ENCODE peak calls at places on chromosomes 5 and 9, in ten cellular contexts. D is heart right ventricle, C is psoas muscle, J is mucosa of descending colon, W is suprapubic skin, P is pancreas, Z is heart left ventricle, V is A673, H is breast epithelium, X is endothelial cell of umbilical vein. G is an unnamed sample.

GRCh38 chr5:88140396-88140862 is 128.2 kb downstream of the TMEM161B start:
- DNase-seq in D (no peak), C (no peak), J (no peak), W (no peak), P (no peak), Z (no peak), V (no peak), H (no peak), X (no peak), G (no peak)

GRCh38 chr5:178403956-178404600 is 171.5 kb upstream of the PHYKPL start:
- DNase-seq in D (no peak), C (no peak), J (no peak), W (peak; percentile 58), P (no peak), Z (no peak), V (no peak), H (no peak), X (no peak), G (no peak)

GRCh38 chr5:29697786-29698414 is 1495.6 kb upstream of the CDH6 start:
- DNase-seq in D (no peak), C (no peak), J (no peak), W (no peak), P (no peak), Z (no peak), V (peak; percentile 65), H (no peak), X (no peak), G (no peak)

GRCh38 chr9:126543490-126543889 is 70.2 kb upstream of the LMX1B start:
- DNase-seq in D (no peak), C (no peak), J (no peak), W (no peak), P (no peak), Z (no peak), V (no peak), H (no peak), X (no peak), G (no peak)

GRCh38 chr5:34660444-34660843 is 4.3 kb downstream of the RAI14 start:
- DNase-seq in D (no peak), C (no peak), J (no peak), W (no peak), P (no peak), Z (no peak), V (no peak), H (no peak), X (peak; percentile 84), G (no peak)

GRCh38 chr9:115015018-115015635 is 84.7 kb upstream of the TNFSF8 start:
- DNase-seq in D (no peak), C (no peak), J (peak; percentile 56), W (no peak), P (peak; percentile 23), Z (no peak), V (peak; percentile 86), H (no peak), X (peak; percentile 26), G (no peak)

GRCh38 chr5:173452098-173452497 is 123.9 kb upstream of the STC2 start:
- DNase-seq in D (no peak), C (peak; percentile 74), J (peak; percentile 2), W (no peak), P (no peak), Z (peak; percentile 61), V (no peak), H (no peak), X (no peak), G (no peak)

GRCh38 chr9:120715331-120715924 is 1.2 kb upstream of the MEGF9 start:
- DNase-seq in D (peak; percentile 41), C (peak; percentile 81), J (peak; percentile 42), W (peak; percentile 87), P (no peak), Z (peak; percentile 33), V (no peak), H (no peak), X (peak; percentile 52), G (no peak)

GRCh38 chr9:111483419-111483861 is 743 bp downstream of the ECPAS start:
- DNase-seq in D (peak; percentile 57), C (no peak), J (peak; percentile 56), W (no peak), P (peak; percentile 51), Z (no peak), V (peak; percentile 74), H (no peak), X (no peak), G (peak; percentile 48)

GRCh38 chr5:88666761-88667186 is 216.2 kb downstream of the MEF2C start:
- DNase-seq in D (no peak), C (no peak), J (no peak), W (no peak), P (no peak), Z (no peak), V (peak; percentile 44), H (no peak), X (peak; percentile 39), G (no peak)

GRCh38 chr5:137126829-137127228 is 372.3 kb downstream of the SPOCK1 start:
- DNase-seq in D (no peak), C (no peak), J (no peak), W (no peak), P (no peak), Z (no peak), V (no peak), H (no peak), X (no peak), G (no peak)

GRCh38 chr5:137122558-137122957 is 376.6 kb downstream of the SPOCK1 start:
- DNase-seq in D (no peak), C (no peak), J (no peak), W (no peak), P (no peak), Z (no peak), V (no peak), H (no peak), X (no peak), G (no peak)

GRCh38 chr5:137122075-137122474 is 377.1 kb downstream of the SPOCK1 start:
- DNase-seq in D (no peak), C (no peak), J (peak; percentile 35), W (no peak), P (peak; percentile 42), Z (no peak), V (no peak), H (no peak), X (no peak), G (no peak)

GRCh38 chr5:137129906-137130680 is 369.0 kb downstream of the SPOCK1 start:
- DNase-seq in D (no peak), C (no peak), J (no peak), W (no peak), P (no peak), Z (no peak), V (no peak), H (no peak), X (no peak), G (no peak)

DNA sequence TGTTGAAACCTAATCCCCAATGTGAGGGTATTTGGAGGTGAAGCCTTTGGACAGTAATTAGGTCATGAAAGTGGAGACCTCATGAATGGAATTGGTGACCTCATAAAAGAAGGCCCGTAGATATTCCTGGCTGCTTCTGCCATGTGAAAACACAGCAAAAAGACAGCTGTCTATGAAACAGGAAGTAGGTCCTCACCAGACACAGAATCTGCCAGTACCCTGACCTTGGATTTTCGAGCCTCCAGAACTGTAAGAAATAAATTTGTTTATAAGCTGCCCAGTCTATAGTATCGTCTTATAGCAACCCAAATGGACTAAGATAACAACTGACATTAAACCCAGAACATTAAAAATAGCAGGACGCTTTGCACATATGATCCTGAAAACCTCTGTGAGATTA is 371.1 kb downstream of the SPOCK1 start:
- DNase-seq in D (no peak), C (no peak), J (no peak), W (no peak), P (peak; percentile 57), Z (no peak), V (no peak), H (no peak), X (no peak), G (no peak)
- H3K4me1 ChIP-seq in D (no peaks in the 10 kb centered on the region), C (no peaks in the 10 kb centered on the region), J (no peaks in the 10 kb centered on the region), W (no peaks in the 10 kb centered on the region), P (peaks cover 3% of the 10 kb centered on the region), Z (no peaks in the 10 kb centered on the region), V (no peaks in the 10 kb centered on the region), H (no peaks in the 10 kb centered on the region), X (no peaks in the 10 kb centered on the region), G (no peaks in the 10 kb centered on the region)

GRCh38 chr9:110192531-110193326 is 15.2 kb downstream of the C9orf152 start:
- DNase-seq in D (no peak), C (no peak), J (no peak), W (no peak), P (no peak), Z (no peak), V (no peak), H (no peak), X (peak; percentile 67), G (no peak)

GRCh38 chr9:110199643-110200042 is 8.3 kb downstream of the C9orf152 start:
- DNase-seq in D (no peak), C (no peak), J (no peak), W (no peak), P (no peak), Z (no peak), V (no peak), H (no peak), X (no peak), G (no peak)

GRCh38 chr9:110202232-110202631 is 5.7 kb downstream of the C9orf152 start:
- DNase-seq in D (no peak), C (no peak), J (no peak), W (peak; percentile 52), P (no peak), Z (no peak), V (no peak), H (no peak), X (no peak), G (no peak)

GRCh38 chr9:110198357-110198756 is 9.6 kb downstream of the C9orf152 start:
- DNase-seq in D (no peak), C (no peak), J (no peak), W (peak; percentile 47), P (peak; percentile 78), Z (no peak), V (no peak), H (no peak), X (no peak), G (no peak)

GRCh38 chr9:110197330-110198187 is 10.4 kb downstream of the C9orf152 start:
- DNase-seq in D (no peak), C (no peak), J (peak; percentile 60), W (peak; percentile 65), P (no peak), Z (no peak), V (no peak), H (no peak), X (no peak), G (no peak)
- TF ChIP-seq CTCF in D (peak; percentile 51), C (peak; percentile 12), J (peak; percentile 33), W (no peak), P (no peak), Z (peak; percentile 36), V (no peak), H (no peak), X (peak; percentile 9), G (no peak)

GRCh38 chr9:133132174-133132573 is 11.1 kb upstream of the RALGDS start:
- DNase-seq in D (no peak), C (no peak), J (peak; percentile 16), W (no peak), P (no peak), Z (no peak), V (no peak), H (no peak), X (no peak), G (no peak)
- H3K4me1 ChIP-seq in D (peaks cover 75% of the 10 kb centered on the region), C (peaks cover 78% of the 10 kb centered on the region), J (peaks cover 58% of the 10 kb centered on the region), W (peaks cover 94% of the 10 kb centered on the region), P (peaks cover 60% of the 10 kb centered on the region), Z (peaks cover 29% of the 10 kb centered on the region), V (peaks cover 5% of the 10 kb centered on the region), H (peaks cover 48% of the 10 kb centered on the region), X (peaks cover 30% of the 10 kb centered on the region), G (peaks cover 84% of the 10 kb centered on the region)

DNA sequence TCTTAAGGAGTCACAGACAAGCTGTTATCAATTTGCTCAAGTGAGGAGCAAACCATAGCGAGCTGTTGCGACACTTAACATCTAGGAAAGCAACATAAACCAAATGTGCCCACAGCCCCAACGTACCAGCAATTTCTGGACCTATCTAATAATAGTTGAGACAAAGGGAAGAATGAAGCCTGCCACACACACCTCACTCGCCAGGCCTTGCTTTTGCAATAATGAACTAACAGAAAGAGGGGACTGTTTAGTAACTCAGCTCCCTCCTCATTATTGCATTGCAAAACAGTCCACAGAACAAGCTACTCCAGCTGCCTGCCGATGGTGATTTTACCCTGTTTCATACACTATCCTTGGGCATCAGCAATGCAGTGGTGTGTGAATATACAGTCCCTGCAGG is 364.3 kb upstream of the PDE4D start:
- DNase-seq in D (no peak), C (no peak), J (no peak), W (no peak), P (no peak), Z (no peak), V (peak; percentile 6), H (no peak), X (no peak), G (no peak)
- TF ChIP-seq CTCF in D (no peak), C (no peak), J (no peak), W (no peak), P (no peak), Z (no peak), V (no peak), H (no peak), X (no peak), G (no peak)

G was measured in CD8-positive, alpha-beta T cell.